ENCODE peak calls at places on chromosomes 4 and X, in seven cellular contexts. Z is CD4-positive, CD25-positive, alpha-beta regulatory T cell; I is Right ventricle myocardium superior; H is NCI-H774; J is EH; N is posterior vena cava; A is Kasumi-1. V is an unnamed sample.

GRCh38 chr4:177401658-177402273 is 40.5 kb downstream of the AGA start:
- DNase-seq in Z (no peak), I (no peak), N (no peak), J (no peak), A (peak; percentile 6), H (no peak), V (no peak)

GRCh38 chrX:110317820-110318663 is at the start of gene AMMECR1:
- DNase-seq in I (peak; percentile 87), H (peak; percentile 90), Z (peak; percentile 81), N (peak; percentile 93), J (peak; percentile 83), A (peak; percentile 66), V (peak; percentile 79)

GRCh38 chr4:125483278-125483677 is 168.5 kb downstream of the FAT4 start:
- DNase-seq in A (no peak), J (peak; percentile 4), H (no peak), Z (no peak), I (no peak), N (no peak), V (no peak)

GRCh38 chr4:121070274-121070673 is 2.1 kb downstream of the NDNF start:
- DNase-seq in I (no peak), H (no peak), N (no peak), A (no peak), J (no peak), Z (no peak), V (no peak)

GRCh38 chr4:6472008-6472386 is 417 bp downstream of the PPP2R2C start:
- DNase-seq in N (peak; percentile 65), J (no peak), I (no peak), A (no peak), H (no peak), Z (no peak), V (no peak)

GRCh38 chrX:31353095-31353494 is 281.3 kb upstream of the FTHL17 start:
- DNase-seq in H (no peak), A (no peak), I (no peak), N (no peak), J (peak; percentile 89), Z (no peak), V (no peak)

GRCh38 chr4:141645611-141646340 is 9.4 kb downstream of the IL15 start:
- DNase-seq in N (no peak), I (no peak), Z (no peak), A (no peak), J (peak; percentile 96), H (no peak), V (no peak)

GRCh38 chr4:48575964-48576363 is 85.9 kb downstream of the ZAR1 start:
- DNase-seq in Z (no peak), J (peak; percentile 47), A (no peak), I (no peak), H (no peak), N (no peak), V (no peak)

V was measured in heart right ventricle.